ENCODE peak calls at places on chromosomes 2 and 18, in six cellular contexts. One of them, this sample, is unnamed.

GRCh38 chr2:23564618-23564967 is 179.6 kb downstream of the KLHL29 start:
- DNase-seq in head of caudate nucleus: no peak
- DNase-seq in cardiac fibroblast: no peak
- DNase-seq in NCI-H1092 treated with DMSO at 0.1 percent for 48 hours: no peak
- DNase-seq in GM12891: no peak
- DNase-seq in fibroblast of the aortic adventitia: peak; percentile 15
- DNase-seq in this sample: no peak

GRCh38 chr2:219207254-219207883 is 787 bp downstream of the ZFAND2B start:
- DNase-seq in head of caudate nucleus: no peak
- DNase-seq in cardiac fibroblast: no peak
- DNase-seq in NCI-H1092 treated with DMSO at 0.1 percent for 48 hours: no peak
- DNase-seq in GM12891: no peak
- DNase-seq in fibroblast of the aortic adventitia: no peak
- DNase-seq in this sample: no peak

GRCh38 chr2:121746071-121746578 is 9.3 kb upstream of the TSN start:
- DNase-seq in head of caudate nucleus: no peak
- DNase-seq in cardiac fibroblast: no peak
- DNase-seq in NCI-H1092 treated with DMSO at 0.1 percent for 48 hours: no peak
- DNase-seq in GM12891: no peak
- DNase-seq in fibroblast of the aortic adventitia: no peak
- DNase-seq in this sample: no peak

GRCh38 chr2:221674446-221674845 is 102.3 kb upstream of the EPHA4 start:
- DNase-seq in head of caudate nucleus: no peak
- DNase-seq in cardiac fibroblast: no peak
- DNase-seq in NCI-H1092 treated with DMSO at 0.1 percent for 48 hours: no peak
- DNase-seq in GM12891: no peak
- DNase-seq in fibroblast of the aortic adventitia: no peak
- DNase-seq in this sample: no peak

GRCh38 chr2:127103243-127104165 is 3.5 kb downstream of the BIN1 start:
- DNase-seq in head of caudate nucleus: peak; percentile 71
- DNase-seq in cardiac fibroblast: no peak
- DNase-seq in NCI-H1092 treated with DMSO at 0.1 percent for 48 hours: no peak
- DNase-seq in GM12891: no peak
- DNase-seq in fibroblast of the aortic adventitia: no peak
- DNase-seq in this sample: no peak

GRCh38 chr2:197805598-197806316 is 1.4 kb downstream of the PLCL1 start:
- DNase-seq in head of caudate nucleus: no peak
- DNase-seq in cardiac fibroblast: no peak
- DNase-seq in NCI-H1092 treated with DMSO at 0.1 percent for 48 hours: no peak
- DNase-seq in GM12891: no peak
- DNase-seq in fibroblast of the aortic adventitia: peak; percentile 38
- DNase-seq in this sample: no peak

GRCh38 chr18:53458266-53458665 is 766.2 kb downstream of the MBD2 start:
- DNase-seq in head of caudate nucleus: no peak
- DNase-seq in cardiac fibroblast: no peak
- DNase-seq in NCI-H1092 treated with DMSO at 0.1 percent for 48 hours: peak; percentile 27
- DNase-seq in GM12891: no peak
- DNase-seq in fibroblast of the aortic adventitia: no peak
- DNase-seq in this sample: no peak

GRCh38 chr2:230909841-230910545 is 15.0 kb downstream of the GPR55 start:
- DNase-seq in head of caudate nucleus: peak; percentile 25
- DNase-seq in cardiac fibroblast: no peak
- DNase-seq in NCI-H1092 treated with DMSO at 0.1 percent for 48 hours: no peak
- DNase-seq in GM12891: no peak
- DNase-seq in fibroblast of the aortic adventitia: no peak
- DNase-seq in this sample: no peak

GRCh38 chr2:226564667-226565066 is 235.0 kb downstream of the IRS1 start:
- DNase-seq in head of caudate nucleus: no peak
- DNase-seq in cardiac fibroblast: peak; percentile 29
- DNase-seq in NCI-H1092 treated with DMSO at 0.1 percent for 48 hours: no peak
- DNase-seq in GM12891: no peak
- DNase-seq in fibroblast of the aortic adventitia: no peak
- DNase-seq in this sample: no peak

GRCh38 chr2:216596986-216597509 is 36.2 kb upstream of the IGFBP2 start:
- DNase-seq in head of caudate nucleus: no peak
- DNase-seq in cardiac fibroblast: no peak
- DNase-seq in NCI-H1092 treated with DMSO at 0.1 percent for 48 hours: peak; percentile 28
- DNase-seq in GM12891: no peak
- DNase-seq in fibroblast of the aortic adventitia: no peak
- DNase-seq in this sample: no peak

GRCh38 chr2:95381212-95382127 is 21.0 kb upstream of the FAHD2A start:
- DNase-seq in head of caudate nucleus: peak; percentile 28
- DNase-seq in cardiac fibroblast: no peak
- DNase-seq in NCI-H1092 treated with DMSO at 0.1 percent for 48 hours: no peak
- DNase-seq in GM12891: no peak
- DNase-seq in fibroblast of the aortic adventitia: no peak
- DNase-seq in this sample: no peak

GRCh38 chr2:239113164-239113563 is 265.3 kb downstream of the TWIST2 start:
- DNase-seq in head of caudate nucleus: no peak
- DNase-seq in cardiac fibroblast: peak; percentile 7
- DNase-seq in NCI-H1092 treated with DMSO at 0.1 percent for 48 hours: no peak
- DNase-seq in GM12891: no peak
- DNase-seq in fibroblast of the aortic adventitia: peak; percentile 59
- DNase-seq in this sample: no peak

GRCh38 chr2:109499549-109499948 is 114.2 kb downstream of the SEPTIN10 start:
- DNase-seq in head of caudate nucleus: no peak
- DNase-seq in cardiac fibroblast: no peak
- DNase-seq in NCI-H1092 treated with DMSO at 0.1 percent for 48 hours: no peak
- DNase-seq in GM12891: no peak
- DNase-seq in fibroblast of the aortic adventitia: peak; percentile 12
- DNase-seq in this sample: no peak

GRCh38 chr2:61959381-61960293 is 54.2 kb downstream of the COMMD1 start:
- DNase-seq in head of caudate nucleus: no peak
- DNase-seq in cardiac fibroblast: no peak
- DNase-seq in NCI-H1092 treated with DMSO at 0.1 percent for 48 hours: no peak
- DNase-seq in GM12891: no peak
- DNase-seq in fibroblast of the aortic adventitia: no peak
- DNase-seq in this sample: no peak